ENCODE peak calls at places on chromosome 22, in five cellular contexts. H, R, W, Z and J are unnamed samples.

GRCh38 chr22:19289475-19290161 is 1.9 kb downstream of the CLTCL1 start:
- DNase-seq in H (no peak), R (no peak), W (no peak), Z (no peak), J (no peak)

GRCh38 chr22:35684732-35685131 is 32.9 kb upstream of the APOL5 start:
- DNase-seq in H (no peak), R (no peak), W (no peak), Z (no peak), J (no peak)

GRCh38 chr22:37492428-37493344 is 6.5 kb upstream of the MFNG start:
- DNase-seq in H (no peak), R (no peak), W (no peak), Z (no peak), J (peak)

GRCh38 chr22:49321477-49322055 is 506.1 kb downstream of the BRD1 start:
- DNase-seq in H (peak), R (no peak), W (peak), Z (peak), J (no peak)

GRCh38 chr22:46318576-46318975 is 16.9 kb upstream of the TRMU start:
- DNase-seq in H (no peak), R (no peak), W (no peak), Z (no peak), J (no peak)

GRCh38 chr22:46801331-46801811 is 38.9 kb downstream of the TBC1D22A start:
- DNase-seq in H (no peak), R (no peak), W (no peak), Z (peak), J (no peak)

GRCh38 chr22:18033204-18033998 is 9.0 kb upstream of the MICAL3 start:
- DNase-seq in H (no peak), R (no peak), W (no peak), Z (no peak), J (no peak)

GRCh38 chr22:22928666-22929380 is 41.2 kb downstream of the IGLL5 start:
- DNase-seq in H (peak), R (peak), W (peak), Z (peak), J (peak)

GRCh38 chr22:40714514-40714966 is 35.3 kb downstream of the MCHR1 start:
- DNase-seq in H (no peak), R (no peak), W (no peak), Z (no peak), J (no peak)

GRCh38 chr22:19576460-19577421 is 52.5 kb upstream of the CLDN5 start:
- DNase-seq in H (no peak), R (no peak), W (no peak), Z (no peak), J (peak)

GRCh38 chr22:39959640-39960447 is at the start of gene TMA7B:
- DNase-seq in H (peak), R (no peak), W (no peak), Z (no peak), J (no peak)

GRCh38 chr22:17096095-17096494 is 11.3 kb downstream of the IL17RA start:
- DNase-seq in H (no peak), R (no peak), W (no peak), Z (no peak), J (no peak)

GRCh38 chr22:50089231-50090140 is at the start of gene MOV10L1:
- DNase-seq in H (no peak), R (no peak), W (no peak), Z (no peak), J (no peak)

GRCh38 chr22:40224702-40225101 is 47.0 kb downstream of the TNRC6B start:
- DNase-seq in H (no peak), R (no peak), W (no peak), Z (no peak), J (no peak)

GRCh38 chr22:20015971-20016733 is 471 bp downstream of the ARVCF start:
- DNase-seq in H (peak), R (peak), W (peak), Z (peak), J (no peak)

GRCh38 chr22:37244114-37244921 is at the start of gene RAC2:
- DNase-seq in H (peak), R (peak), W (peak), Z (peak), J (peak)

GRCh38 chr22:27842994-27843431 is 41.5 kb upstream of the MN1 start:
- DNase-seq in H (no peak), R (no peak), W (no peak), Z (no peak), J (no peak)

GRCh38 chr22:22881116-22882032 is 6.2 kb upstream of the IGLL5 start:
- DNase-seq in H (no peak), R (peak), W (no peak), Z (peak), J (peak)

GRCh38 chr22:30574095-30574981 is at the start of gene GAL3ST1:
- DNase-seq in H (peak), R (no peak), W (no peak), Z (peak), J (no peak)

GRCh38 chr22:22833488-22833887 is 54.1 kb upstream of the IGLL5 start:
- DNase-seq in H (no peak), R (no peak), W (no peak), Z (no peak), J (no peak)

GRCh38 chr22:42796081-42796480 is 61.0 kb downstream of the ARFGAP3 start:
- DNase-seq in H (no peak), R (no peak), W (no peak), Z (no peak), J (no peak)

GRCh38 chr22:49938565-49939136 is 20.2 kb downstream of the CRELD2 start:
- DNase-seq in H (peak), R (no peak), W (peak), Z (no peak), J (no peak)

GRCh38 chr22:37077802-37078448 is 26.4 kb downstream of the KCTD17 start:
- DNase-seq in H (peak), R (peak), W (peak), Z (no peak), J (peak)

GRCh38 chr22:36327922-36328551 is 59.7 kb downstream of the MYH9 start:
- DNase-seq in H (no peak), R (no peak), W (no peak), Z (no peak), J (no peak)

GRCh38 chr22:28935713-28936112 is 52.3 kb downstream of the ZNRF3 start:
- DNase-seq in H (no peak), R (no peak), W (no peak), Z (no peak), J (no peak)
- TF ChIP-seq CTCF in H (no peak), R (no peak), W (no peak), Z (no peak), J (no peak)

GRCh38 chr22:38494939-38495338 is 11.2 kb downstream of the DDX17 start:
- DNase-seq in H (no peak), R (no peak), W (no peak), Z (no peak), J (no peak)
- TF ChIP-seq CTCF in H (no peak), R (no peak), W (no peak), Z (peak), J (no peak)

DNA sequence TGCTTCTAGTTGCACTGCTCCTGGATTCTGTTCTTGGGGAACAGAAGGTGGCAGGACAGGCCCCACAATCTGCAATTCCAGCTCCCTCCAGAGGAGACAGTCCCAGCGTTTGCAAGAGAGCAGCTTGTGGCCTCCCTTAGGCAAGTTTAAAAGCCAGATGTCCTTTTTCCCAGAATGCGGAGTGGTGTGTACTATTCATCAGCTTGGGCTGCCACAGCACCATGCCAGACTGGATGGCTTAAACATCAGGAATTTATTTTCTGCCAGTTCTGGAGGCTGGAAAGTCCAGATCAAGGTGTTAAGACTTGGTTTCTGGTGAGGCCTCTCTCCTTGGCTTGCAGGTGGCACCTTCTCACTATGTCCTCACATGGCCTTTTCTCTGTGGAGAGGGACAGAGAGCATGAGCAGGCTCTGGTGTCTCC is 11.7 kb downstream of the MIAT start:
- DNase-seq in H (no peak), R (no peak), W (no peak), Z (no peak), J (no peak)
- TF ChIP-seq CTCF in H (no peak), R (no peak), W (peak), Z (no peak), J (no peak)

DNA sequence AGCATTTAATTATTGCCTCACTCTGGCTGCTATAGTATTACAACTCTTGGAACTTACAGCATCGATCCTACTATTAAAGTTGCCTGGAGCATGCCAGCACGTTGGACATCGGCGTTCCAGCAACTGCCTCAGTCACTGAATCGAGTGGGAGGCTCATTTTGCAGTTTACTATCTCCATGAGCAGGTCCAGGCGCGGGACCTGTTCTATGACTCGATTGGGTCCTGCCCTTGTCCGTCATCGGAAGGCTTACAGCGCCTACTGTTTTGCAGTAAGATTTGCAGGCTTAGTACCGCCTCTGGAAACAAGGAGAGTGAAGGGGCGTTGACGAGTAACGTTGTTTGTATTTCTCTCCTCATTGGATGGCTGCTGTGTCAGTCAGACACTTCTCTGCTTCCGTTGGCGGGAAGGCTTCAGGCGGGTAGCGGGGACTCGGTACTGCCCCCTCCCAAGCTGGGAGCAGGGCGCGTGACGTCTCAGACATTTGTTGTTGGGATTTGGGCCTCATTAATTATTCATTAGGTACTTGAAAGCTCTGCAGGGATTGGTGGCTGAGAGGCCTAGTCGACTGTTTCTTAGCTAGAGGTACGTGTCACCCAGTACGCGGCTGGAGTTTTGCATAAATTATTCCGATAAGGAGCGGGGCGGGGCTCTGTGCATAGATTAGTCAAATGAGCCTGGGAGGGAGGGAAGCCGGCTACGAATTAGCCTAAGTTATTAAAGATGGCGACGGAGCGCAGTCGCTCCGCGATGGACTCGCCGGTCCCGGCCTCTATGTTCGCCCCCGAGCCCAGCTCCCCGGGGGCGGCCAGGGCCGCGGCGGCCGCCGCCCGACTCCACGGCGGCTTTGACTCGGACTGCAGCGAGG is at the start of gene GTPBP1:
- DNase-seq in H (peak), R (peak), W (peak), Z (peak), J (peak)
- TF ChIP-seq CTCF in H (no peak), R (no peak), W (peak), Z (no peak), J (no peak)

GRCh38 chr22:45309422-45310227 is at the start of gene FAM118A:
- DNase-seq in H (peak), R (peak), W (peak), Z (peak), J (peak)
- TF ChIP-seq CTCF in H (no peak), R (no peak), W (peak), Z (peak), J (no peak)

GRCh38 chr22:29284196-29284595 is 16.1 kb downstream of the EWSR1 start:
- DNase-seq in H (no peak), R (no peak), W (no peak), Z (no peak), J (no peak)

GRCh38 chr22:29291215-29291614 is 15.2 kb upstream of the GAS2L1 start:
- DNase-seq in H (no peak), R (no peak), W (no peak), Z (no peak), J (no peak)

GRCh38 chr22:29290061-29290460 is 16.4 kb upstream of the GAS2L1 start:
- DNase-seq in H (no peak), R (no peak), W (no peak), Z (no peak), J (no peak)

GRCh38 chr22:29292379-29292778 is 14.1 kb upstream of the GAS2L1 start:
- DNase-seq in H (no peak), R (no peak), W (no peak), Z (no peak), J (no peak)

GRCh38 chr22:29288837-29289236 is 17.6 kb upstream of the GAS2L1 start:
- DNase-seq in H (no peak), R (no peak), W (no peak), Z (no peak), J (no peak)
- TF ChIP-seq CTCF in H (no peak), R (no peak), W (no peak), Z (no peak), J (no peak)